ENCODE peak calls at places on chromosomes 5 and 9, in six cellular contexts. H is PC-3; W is prostate gland; D is right atrium auricular region; C is CD8-positive, alpha-beta memory T cell; X is stomach. V is an unnamed sample. For H3K4me1, the result is how much of the 10 kb centered on the place peaks cover.

GRCh38 chr5:12354686-12355085 is 450.4 kb upstream of the CTNND2 start:
- DNase-seq in H (no peak), W (no peak), D (no peak), C (no peak), X (no peak), V (no peak)

GRCh38 chr5:180212363-180213255 is 3.6 kb upstream of the RASGEF1C start:
- DNase-seq in H (peak), W (peak), D (no peak), C (no peak), X (no peak), V (peak)

GRCh38 chr9:31608413-31608812 is 776.0 kb upstream of the ACO1 start:
- DNase-seq in H (peak), W (no peak), D (no peak), C (no peak), X (no peak), V (no peak)

GRCh38 chr5:107542831-107543231 is 127.9 kb downstream of the EFNA5 start:
- DNase-seq in H (peak), W (peak), D (peak), C (no peak), X (peak), V (peak)

GRCh38 chr5:131171276-131171815 is 602 bp downstream of the LYRM7 start:
- DNase-seq in H (peak), W (no peak), D (no peak), C (no peak), X (no peak), V (no peak)

GRCh38 chr5:82549263-82549662 is 271.1 kb upstream of the RPS23 start:
- DNase-seq in H (peak), W (no peak), D (no peak), C (no peak), X (no peak), V (no peak)

GRCh38 chr5:178793156-178793555 is 62.7 kb upstream of the ZNF354A start:
- DNase-seq in H (peak), W (peak), D (no peak), C (no peak), X (peak), V (peak)

GRCh38 chr5:107893642-107894041 is 222.9 kb upstream of the EFNA5 start:
- DNase-seq in H (no peak), W (no peak), D (no peak), C (no peak), X (no peak), V (no peak)

GRCh38 chr9:87909310-87910041 is 8.3 kb upstream of the SPATA31C1 start:
- DNase-seq in H (peak), W (no peak), D (no peak), C (no peak), X (peak), V (no peak)

GRCh38 chr5:122152266-122152900 is 23.0 kb downstream of the ZNF474 start:
- DNase-seq in H (no peak), W (no peak), D (no peak), C (no peak), X (no peak), V (peak)

GRCh38 chr5:44842491-44843282 is 33.9 kb downstream of the MRPS30 start:
- DNase-seq in H (no peak), W (no peak), D (no peak), C (no peak), X (no peak), V (no peak)

GRCh38 chr5:1352231-1352825 is 7.4 kb upstream of the CLPTM1L start:
- DNase-seq in H (no peak), W (no peak), D (no peak), C (no peak), X (no peak), V (no peak)

GRCh38 chr5:80238778-80239679 is 16.8 kb downstream of the SERINC5 start:
- DNase-seq in H (no peak), W (no peak), D (peak), C (no peak), X (peak), V (peak)

GRCh38 chr9:112175796-112176315 is 759 bp upstream of the SUSD1 start:
- DNase-seq in H (no peak), W (no peak), D (no peak), C (peak), X (no peak), V (no peak)

GRCh38 chr9:36074870-36075532 is 38.3 kb downstream of the RECK start:
- DNase-seq in H (no peak), W (peak), D (peak), C (no peak), X (peak), V (peak)

GRCh38 chr9:37425298-37425752 is 2.8 kb downstream of the GRHPR start:
- DNase-seq in H (no peak), W (no peak), D (no peak), C (no peak), X (no peak), V (no peak)

GRCh38 chr5:95029569-95030366 is 255.1 kb downstream of the MCTP1 start:
- DNase-seq in H (no peak), W (no peak), D (no peak), C (no peak), X (no peak), V (no peak)

GRCh38 chr5:6470672-6471071 is 22.0 kb downstream of the UBE2QL1 start:
- DNase-seq in H (no peak), W (no peak), D (no peak), C (no peak), X (peak), V (no peak)

GRCh38 chr5:149175346-149176113 is 34.2 kb downstream of the ABLIM3 start:
- DNase-seq in H (no peak), W (peak), D (peak), C (no peak), X (no peak), V (peak)

GRCh38 chr5:158287643-158288228 is 428.8 kb upstream of the CLINT1 start:
- DNase-seq in H (peak), W (peak), D (peak), C (no peak), X (no peak), V (peak)

GRCh38 chr5:139738193-139738592 is 57.4 kb upstream of the PSD2 start:
- DNase-seq in H (no peak), W (no peak), D (no peak), C (no peak), X (no peak), V (no peak)

GRCh38 chr9:128705051-128705965 is 3.0 kb downstream of the PKN3 start:
- DNase-seq in H (no peak), W (no peak), D (no peak), C (no peak), X (no peak), V (no peak)

GRCh38 chr9:138098908-138099791 is 221.6 kb downstream of the CACNA1B start:
- DNase-seq in H (no peak), W (no peak), D (no peak), C (no peak), X (peak), V (no peak)

GRCh38 chr9:101307041-101307440 is 77.8 kb downstream of the BAAT start:
- DNase-seq in H (no peak), W (peak), D (no peak), C (no peak), X (no peak), V (no peak)

GRCh38 chr5:136080113-136080482 is 51.3 kb downstream of the TGFBI start:
- DNase-seq in H (no peak), W (no peak), D (no peak), C (no peak), X (no peak), V (no peak)
- H3K4me3 ChIP-seq in H (no peak), W (peak), D (peak), C (peak), X (peak), V (peak)

GRCh38 chr9:121286688-121286972 is 18.7 kb downstream of the GSN start:
- DNase-seq in H (no peak), W (no peak), D (no peak), C (no peak), X (no peak), V (no peak)

GRCh38 chr9:121283072-121283398 is 15.1 kb downstream of the GSN start:
- DNase-seq in H (no peak), W (no peak), D (no peak), C (no peak), X (no peak), V (no peak)

GRCh38 chr9:121283856-121284732 is 16.1 kb downstream of the GSN start:
- DNase-seq in H (no peak), W (no peak), D (no peak), C (no peak), X (no peak), V (no peak)

GRCh38 chr9:121285835-121286687 is 18.1 kb downstream of the GSN start:
- DNase-seq in H (no peak), W (peak), D (peak), C (no peak), X (peak), V (peak)

GRCh38 chr9:121284733-121285451 is 16.9 kb downstream of the GSN start:
- DNase-seq in H (no peak), W (no peak), D (no peak), C (no peak), X (no peak), V (peak)
- H3K4me1 ChIP-seq in H (half or more), W (under half), D (half or more), C (under half), X (half or more), V (half or more)

GRCh38 chr9:134498767-134499166 is 142.8 kb upstream of the COL5A1 start:
- DNase-seq in H (no peak), W (no peak), D (no peak), C (no peak), X (no peak), V (no peak)

GRCh38 chr9:134501266-134502181 is 140.1 kb upstream of the COL5A1 start:
- DNase-seq in H (no peak), W (no peak), D (no peak), C (no peak), X (no peak), V (no peak)

GRCh38 chr9:134502261-134503211 is 139.1 kb upstream of the COL5A1 start:
- DNase-seq in H (peak), W (no peak), D (peak), C (no peak), X (peak), V (peak)

GRCh38 chr9:134503301-134504105 is 138.1 kb upstream of the COL5A1 start:
- DNase-seq in H (no peak), W (no peak), D (no peak), C (no peak), X (no peak), V (peak)

GRCh38 chr9:134500931-134501265 is 140.7 kb upstream of the COL5A1 start:
- DNase-seq in H (no peak), W (no peak), D (no peak), C (no peak), X (no peak), V (no peak)
- H3K4me3 ChIP-seq in H (no peak), W (no peak), D (no peak), C (no peak), X (no peak), V (no peak)

GRCh38 chr9:98886691-98887229 is 56.9 kb upstream of the COL15A1 start:
- DNase-seq in H (no peak), W (no peak), D (no peak), C (no peak), X (no peak), V (no peak)
- H3K4me1 ChIP-seq in H (under half), W (under half), D (half or more), C (under half), X (under half), V (under half)

GRCh38 chr5:75648712-75649111 is 37.5 kb downstream of the ANKDD1B start:
- DNase-seq in H (no peak), W (no peak), D (no peak), C (no peak), X (no peak), V (no peak)
- H3K4me3 ChIP-seq in H (no peak), W (no peak), D (no peak), C (no peak), X (no peak), V (no peak)

GRCh38 chr9:127534250-127534649 is 77.8 kb upstream of the STXBP1 start:
- DNase-seq in H (no peak), W (no peak), D (no peak), C (no peak), X (no peak), V (no peak)
- H3K4me1 ChIP-seq in H (under half), W (under half), D (half or more), C (under half), X (half or more), V (under half)